ENCODE peak calls at places on chromosome 5, in ten cellular contexts. W is activated T-helper 1 cell treated with Interleukin-2 at 50 U/mL for 16 hours, I is neural progenitor cell, P is AG08395, O is activated gamma-delta T cell treated with Interleukin-2 at 50 U/mL for 16 hours, D is left ventricle myocardium inferior, T is H54, C is AG09309, E is fibroblast of gingiva, F is NCI-H1417. Y is an unnamed sample.

GRCh38 chr5:69079556-69079955 is 14.3 kb upstream of the SLC30A5 start:
- DNase-seq in W (no peak), I (no peak), P (no peak), O (no peak), D (no peak), T (no peak), C (no peak), E (no peak), F (no peak), Y (no peak)

GRCh38 chr5:26812714-26813113 is 225.7 kb downstream of the CDH9 start:
- DNase-seq in W (no peak), I (no peak), P (no peak), O (no peak), D (no peak), T (no peak), C (no peak), E (no peak), F (no peak), Y (no peak)

GRCh38 chr5:27308151-27308550 is 269.8 kb upstream of the CDH9 start:
- DNase-seq in W (no peak), I (no peak), P (no peak), O (no peak), D (no peak), T (peak), C (no peak), E (no peak), F (no peak), Y (no peak)

GRCh38 chr5:375336-375920 is 53.9 kb downstream of the AHRR start:
- DNase-seq in W (no peak), I (no peak), P (no peak), O (no peak), D (no peak), T (no peak), C (no peak), E (no peak), F (no peak), Y (no peak)

GRCh38 chr5:180665682-180666404 is 16.4 kb upstream of the FLT4 start:
- DNase-seq in W (no peak), I (no peak), P (no peak), O (no peak), D (no peak), T (no peak), C (no peak), E (no peak), F (no peak), Y (no peak)

GRCh38 chr5:115452083-115452482 is 92.5 kb downstream of the FEM1C start:
- DNase-seq in W (no peak), I (no peak), P (no peak), O (no peak), D (no peak), T (no peak), C (no peak), E (no peak), F (no peak), Y (no peak)

GRCh38 chr5:140239461-140239860 is 63.4 kb downstream of the PFDN1 start:
- DNase-seq in W (no peak), I (no peak), P (no peak), O (no peak), D (no peak), T (no peak), C (no peak), E (no peak), F (no peak), Y (no peak)

GRCh38 chr5:124908603-124909451 is 162.4 kb upstream of the ZNF608 start:
- DNase-seq in W (no peak), I (peak), P (peak), O (no peak), D (no peak), T (no peak), C (no peak), E (no peak), F (peak), Y (no peak)

GRCh38 chr5:177984565-177985166 is 11.4 kb downstream of the PROP1 start:
- DNase-seq in W (no peak), I (no peak), P (no peak), O (no peak), D (no peak), T (no peak), C (no peak), E (no peak), F (no peak), Y (no peak)

GRCh38 chr5:113044776-113045175 is 68.2 kb downstream of the DCP2 start:
- DNase-seq in W (no peak), I (no peak), P (no peak), O (no peak), D (no peak), T (no peak), C (no peak), E (no peak), F (no peak), Y (no peak)

GRCh38 chr5:175711472-175712312 is 53.8 kb downstream of the HRH2 start:
- DNase-seq in W (no peak), I (no peak), P (no peak), O (no peak), D (no peak), T (no peak), C (no peak), E (no peak), F (no peak), Y (no peak)

GRCh38 chr5:122333564-122333963 is 21.5 kb downstream of the SNCAIP start:
- DNase-seq in W (no peak), I (no peak), P (no peak), O (no peak), D (no peak), T (no peak), C (no peak), E (no peak), F (no peak), Y (no peak)

GRCh38 chr5:61569353-61569752 is 237.3 kb downstream of the ZSWIM6 start:
- DNase-seq in W (no peak), I (no peak), P (no peak), O (no peak), D (peak), T (no peak), C (no peak), E (no peak), F (no peak), Y (no peak)

GRCh38 chr5:26805076-26805475 is 233.3 kb downstream of the CDH9 start:
- DNase-seq in W (no peak), I (no peak), P (no peak), O (no peak), D (no peak), T (no peak), C (no peak), E (no peak), F (no peak), Y (no peak)

GRCh38 chr5:135429326-135429725 is 17.8 kb downstream of the DCANP1 start:
- DNase-seq in W (no peak), I (peak), P (no peak), O (no peak), D (peak), T (no peak), C (no peak), E (peak), F (no peak), Y (no peak)

GRCh38 chr5:108655750-108656450 is 91.8 kb upstream of the FER start:
- DNase-seq in W (no peak), I (no peak), P (peak), O (no peak), D (no peak), T (peak), C (peak), E (peak), F (no peak), Y (no peak)

GRCh38 chr5:43804723-43805122 is 201.7 kb downstream of the NNT start:
- DNase-seq in W (no peak), I (no peak), P (no peak), O (no peak), D (no peak), T (no peak), C (no peak), E (no peak), F (no peak), Y (no peak)

Y was measured in GM04503.